ENCODE peak calls at places on chromosome 13, in five cellular contexts. K, B, Z, U and F are unnamed samples.

GRCh38 chr13:38697628-38698333 is 10.9 kb downstream of the FREM2 start:
- ATAC-seq in K (no peak), B (peak; percentile 49), Z (peak; percentile 91), U (no peak), F (no peak)

GRCh38 chr13:112931028-112931934 is 37.7 kb upstream of the MCF2L start:
- ATAC-seq in K (peak; percentile 64), B (peak; percentile 95), Z (peak; percentile 23), U (peak; percentile 57), F (peak; percentile 41)

GRCh38 chr13:51697855-51698254 is 106.1 kb downstream of the DHRS12 start:
- ATAC-seq in K (no peak), B (no peak), Z (peak; percentile 77), U (no peak), F (no peak)

GRCh38 chr13:59687028-59687427 is 476.7 kb downstream of the DIAPH3 start:
- ATAC-seq in K (no peak), B (no peak), Z (no peak), U (no peak), F (no peak)

GRCh38 chr13:97328222-97328790 is 105.7 kb upstream of the RAP2A start:
- ATAC-seq in K (peak; percentile 59), B (no peak), Z (peak; percentile 42), U (peak; percentile 45), F (peak; percentile 78)

GRCh38 chr13:112958127-112958989 is 10.7 kb upstream of the MCF2L start:
- ATAC-seq in K (peak; percentile 17), B (peak; percentile 33), Z (no peak), U (peak; percentile 73), F (no peak)

GRCh38 chr13:73922728-73923393 is 211.3 kb downstream of the KLF12 start:
- ATAC-seq in K (peak; percentile 28), B (peak; percentile 60), Z (no peak), U (no peak), F (no peak)

GRCh38 chr13:109110159-109110558 is 480.7 kb downstream of the MYO16 start:
- ATAC-seq in K (no peak), B (no peak), Z (no peak), U (no peak), F (no peak)

GRCh38 chr13:42307461-42307860 is 35.5 kb downstream of the AKAP11 start:
- ATAC-seq in K (no peak), B (no peak), Z (no peak), U (no peak), F (no peak)

GRCh38 chr13:112702983-112703379 is 13.1 kb downstream of the ATP11A start:
- ATAC-seq in K (no peak), B (no peak), Z (peak; percentile 44), U (no peak), F (no peak)

GRCh38 chr13:80817979-80818378 is 477.1 kb upstream of the SPRY2 start:
- ATAC-seq in K (no peak), B (no peak), Z (no peak), U (no peak), F (no peak)

GRCh38 chr13:40536443-40537113 is 129.9 kb downstream of the FOXO1 start:
- ATAC-seq in K (no peak), B (no peak), Z (no peak), U (peak; percentile 39), F (no peak)

GRCh38 chr13:48644141-48644540 is 9.6 kb upstream of the CYSLTR2 start:
- ATAC-seq in K (no peak), B (no peak), Z (no peak), U (no peak), F (no peak)

GRCh38 chr13:45950343-45950995 is 98.9 kb upstream of the SIAH3 start:
- ATAC-seq in K (peak; percentile 26), B (no peak), Z (peak; percentile 87), U (peak; percentile 73), F (peak; percentile 53)

GRCh38 chr13:20064128-20064527 is 96.7 kb downstream of the GJA3 start:
- ATAC-seq in K (no peak), B (peak; percentile 59), Z (no peak), U (no peak), F (no peak)

GRCh38 chr13:113981201-113981605 is 7.3 kb upstream of the C13orf46 start:
- ATAC-seq in K (peak; percentile 44), B (peak; percentile 78), Z (peak; percentile 91), U (peak; percentile 70), F (peak; percentile 47)

GRCh38 chr13:51935326-51936171 is 73.8 kb downstream of the CCDC70 start:
- ATAC-seq in K (peak; percentile 58), B (peak; percentile 83), Z (peak; percentile 42), U (peak; percentile 36), F (no peak)

GRCh38 chr13:60019119-60019993 is 144.4 kb downstream of the DIAPH3 start:
- ATAC-seq in K (no peak), B (no peak), Z (peak; percentile 80), U (no peak), F (no peak)

GRCh38 chr13:74406439-74406838 is 272.2 kb upstream of the KLF12 start:
- ATAC-seq in K (no peak), B (no peak), Z (no peak), U (no peak), F (no peak)

GRCh38 chr13:28557725-28558124 is 62.8 kb upstream of the FLT1 start:
- ATAC-seq in K (no peak), B (no peak), Z (no peak), U (no peak), F (no peak)

GRCh38 chr13:97174638-97175037 is 47.5 kb upstream of the MBNL2 start:
- ATAC-seq in K (no peak), B (no peak), Z (no peak), U (no peak), F (no peak)

GRCh38 chr13:29847501-29847983 is 2.9 kb downstream of the UBL3 start:
- ATAC-seq in K (no peak), B (peak; percentile 3), Z (no peak), U (no peak), F (no peak)

GRCh38 chr13:113029487-113030258 is 60.7 kb downstream of the MCF2L start:
- ATAC-seq in K (peak; percentile 43), B (no peak), Z (peak; percentile 72), U (peak; percentile 27), F (no peak)

GRCh38 chr13:108115739-108116138 is 99.6 kb downstream of the LIG4 start:
- ATAC-seq in K (no peak), B (no peak), Z (no peak), U (no peak), F (no peak)

GRCh38 chr13:34933349-34933748 is 8.7 kb upstream of the NBEA start:
- ATAC-seq in K (no peak), B (peak; percentile 71), Z (no peak), U (no peak), F (no peak)

GRCh38 chr13:107239213-107239612 is 671.3 kb upstream of the ARGLU1 start:
- ATAC-seq in K (no peak), B (no peak), Z (no peak), U (no peak), F (no peak)

GRCh38 chr13:42847891-42848663 is 66.7 kb downstream of the FAM216B start:
- ATAC-seq in K (no peak), B (no peak), Z (no peak), U (no peak), F (no peak)

GRCh38 chr13:41075034-41075433 is 13.7 kb downstream of the WBP4 start:
- ATAC-seq in K (peak; percentile 57), B (no peak), Z (peak; percentile 50), U (peak; percentile 45), F (no peak)

DNA sequence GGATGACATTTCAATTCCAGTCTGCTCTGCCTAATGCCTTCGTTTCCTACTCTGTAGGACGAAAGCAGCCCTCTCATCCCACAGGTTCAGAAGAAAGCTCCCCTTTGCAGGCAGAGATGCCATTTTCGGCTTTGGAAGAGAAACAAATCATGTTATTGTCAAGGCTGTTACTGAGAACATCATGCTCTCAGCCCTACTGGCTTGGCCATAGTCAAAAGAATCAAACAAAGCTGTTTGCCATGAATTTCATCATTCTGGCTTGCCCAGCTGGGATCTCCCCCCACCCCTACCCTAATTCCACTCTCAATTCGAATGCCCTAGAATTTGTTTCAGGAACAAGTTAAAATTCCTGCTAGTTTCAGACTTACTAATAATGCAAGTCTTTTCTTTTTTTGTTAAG is 162.3 kb upstream of the SERP2 start:
- ATAC-seq in K (no peak), B (no peak), Z (no peak), U (no peak), F (peak; percentile 42)
- H3K27ac ChIP-seq in K (no peak overlapping the region), B (no peak overlapping the region), Z (no peak overlapping the region), U (no peak overlapping the region), F (peak overlapping the region; percentile 80)

DNA sequence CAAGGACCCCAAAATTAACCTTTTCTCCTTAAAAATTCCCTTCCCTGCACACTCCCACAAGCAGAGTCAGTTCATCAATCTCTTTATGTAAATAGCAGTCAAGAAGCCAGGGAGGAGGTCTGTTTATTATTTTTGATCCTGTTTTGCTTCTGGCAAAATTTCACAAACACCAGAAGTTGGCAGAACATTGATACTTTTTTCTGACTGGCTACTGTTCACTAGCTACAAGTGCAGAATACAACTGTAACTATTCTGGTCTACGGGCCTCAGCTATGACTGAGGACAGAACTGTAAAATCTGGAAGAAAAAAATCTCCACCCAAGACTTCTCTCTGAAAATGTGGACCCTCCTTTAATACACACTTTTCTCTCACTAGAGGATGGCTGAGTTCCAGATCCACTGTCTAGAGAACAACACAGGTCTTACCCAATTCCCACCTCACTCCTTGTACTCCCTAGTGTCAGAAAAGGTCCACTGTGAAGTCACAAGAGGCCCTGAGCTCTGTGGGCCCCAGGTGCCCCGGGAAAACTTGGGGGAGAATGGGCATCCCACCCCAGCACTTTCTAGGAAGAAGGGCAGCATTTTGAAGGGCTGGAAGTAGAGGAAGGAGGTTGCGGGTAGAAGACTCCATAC is 14.5 kb downstream of the STARD13 start:
- ATAC-seq in K (peak; percentile 45), B (no peak), Z (peak; percentile 25), U (peak; percentile 46), F (peak; percentile 66)
- H3K27ac ChIP-seq in K (peak overlapping the region; percentile 87), B (peak overlapping the region; percentile 60), Z (peak overlapping the region; percentile 45), U (peak overlapping the region; percentile 47), F (peak overlapping the region; percentile 48)

DNA sequence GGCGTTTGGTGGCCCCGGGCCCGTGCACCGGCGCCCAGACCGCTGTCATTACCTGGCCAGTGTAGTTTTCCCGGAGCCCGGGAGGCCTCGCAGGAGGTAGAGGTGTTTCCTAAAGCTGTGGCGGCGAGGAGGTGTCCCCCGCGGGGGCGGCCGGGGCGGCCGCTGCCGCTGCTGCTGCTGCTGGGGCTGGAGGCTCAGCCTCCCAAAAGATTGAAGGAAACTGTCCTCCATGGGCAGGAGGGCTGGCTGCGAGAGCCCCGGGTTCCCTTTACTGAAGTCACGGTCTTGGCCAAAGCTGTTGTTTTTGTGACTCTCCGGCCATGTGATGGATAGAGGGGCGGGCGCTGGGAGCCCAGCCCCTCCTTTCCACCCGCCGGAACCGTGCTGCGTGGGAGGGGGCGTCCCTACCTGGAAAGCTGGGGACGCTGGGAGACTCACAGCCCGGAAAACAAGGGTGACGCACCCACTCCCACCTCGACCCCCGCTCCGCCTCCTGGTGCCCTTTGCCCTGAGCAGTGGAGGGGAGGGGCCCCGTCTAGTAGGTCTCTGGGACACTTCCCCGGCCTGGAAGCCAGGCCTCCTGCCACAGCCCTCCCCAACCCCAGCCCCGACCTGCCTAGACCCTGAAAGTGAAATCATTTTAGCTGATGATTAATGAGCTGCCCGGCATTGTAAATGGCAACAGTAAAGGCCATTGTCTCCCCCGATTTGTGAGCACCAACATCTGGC is at the start of gene N4BP2L1:
- ATAC-seq in K (peak; percentile 85), B (peak; percentile 70), Z (peak; percentile 87), U (peak; percentile 88), F (peak; percentile 83)
- H3K27ac ChIP-seq in K (peak within 1 kb of the TSS; percentile 84), B (no peak within 1 kb of the TSS), Z (peak within 1 kb of the TSS; percentile 92), U (peak within 1 kb of the TSS; percentile 83), F (peak within 1 kb of the TSS; percentile 45)

DNA sequence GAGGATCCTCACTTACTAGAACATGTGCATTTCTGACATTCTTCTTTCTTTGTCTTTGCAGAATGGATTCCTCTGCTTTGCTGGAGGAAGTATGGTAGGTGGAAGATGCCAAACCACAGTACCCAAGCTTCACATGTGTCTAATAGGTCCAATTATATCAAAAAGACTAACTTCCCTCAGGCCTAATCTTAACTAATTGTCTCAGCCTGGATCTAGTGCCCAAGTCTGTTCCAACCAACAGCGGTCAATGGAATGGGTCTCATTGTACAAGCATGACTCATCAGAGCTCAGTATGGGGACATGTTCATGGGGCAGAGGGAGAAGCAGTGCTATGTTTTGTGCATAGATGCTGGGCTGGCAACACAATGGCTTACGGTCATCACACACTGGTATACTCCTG is 81.6 kb upstream of the CSNK1A1L start:
- ATAC-seq in K (no peak), B (no peak), Z (no peak), U (no peak), F (no peak)
- H3K27ac ChIP-seq in K (no peak overlapping the region), B (no peak overlapping the region), Z (no peak overlapping the region), U (no peak overlapping the region), F (no peak overlapping the region)